ENCODE peak calls at places on chromosomes 3 and 15, in four cellular contexts. O, D, B and K are unnamed samples.
A peak's percentile ranks its signal among the peaks of the same experiment; 100 is the strongest.

GRCh38 chr3:127800508-127800907 is 21.8 kb downstream of the MGLL start:
- DNase-seq in O (no peak), D (no peak), B (no peak), K (peak; percentile 71)

GRCh38 chr3:168889666-168890065 is 773.8 kb downstream of the MECOM start:
- DNase-seq in O (peak; percentile 61), D (no peak), B (no peak), K (no peak)

GRCh38 chr3:59128685-59129084 is 78.9 kb upstream of the CFAP20DC start:
- DNase-seq in O (no peak), D (no peak), B (no peak), K (no peak)

GRCh38 chr3:127484601-127485388 is 105.7 kb downstream of the TPRA1 start:
- DNase-seq in O (no peak), D (no peak), B (no peak), K (no peak)

GRCh38 chr3:75101329-75102147 is 487.1 kb upstream of the CNTN3 start:
- DNase-seq in O (no peak), D (no peak), B (no peak), K (no peak)

GRCh38 chr15:35519536-35520149 is 26.3 kb downstream of the DPH6 start:
- DNase-seq in O (peak; percentile 69), D (no peak), B (peak; percentile 59), K (no peak)

GRCh38 chr3:131142580-131142979 is 115.9 kb downstream of the NEK11 start:
- DNase-seq in O (peak; percentile 35), D (no peak), B (no peak), K (no peak)

GRCh38 chr15:33150993-33151392 is 43.5 kb downstream of the FMN1 start:
- DNase-seq in O (no peak), D (no peak), B (no peak), K (peak; percentile 9)

GRCh38 chr3:56314842-56315241 is 153.4 kb downstream of the ERC2 start:
- DNase-seq in O (no peak), D (no peak), B (peak; percentile 19), K (no peak)

GRCh38 chr3:105842943-105843342 is 25.9 kb downstream of the CBLB start:
- DNase-seq in O (no peak), D (no peak), B (no peak), K (no peak)

GRCh38 chr3:72496055-72496690 is 352.1 kb downstream of the SHQ1 start:
- DNase-seq in O (no peak), D (no peak), B (no peak), K (peak; percentile 82)

GRCh38 chr15:80160570-80161156 is 7.9 kb downstream of the FAH start:
- DNase-seq in O (peak; percentile 86), D (no peak), B (peak; percentile 89), K (peak; percentile 97)

GRCh38 chr15:68400066-68400456 is 31.9 kb downstream of the ITGA11 start:
- DNase-seq in O (peak; percentile 39), D (no peak), B (peak; percentile 80), K (no peak)